ENCODE peak calls at places on chromosomes 16 and 17, in eight cellular contexts. T is prostate gland; M is cardiac fibroblast; O is CD4-positive, alpha-beta memory T cell; N is thoracic aorta; Y is lower leg skin; A is thyroid gland; V is cardiac muscle cell. C is an unnamed sample.

GRCh38 chr16:56848056-56848936 is 16.7 kb upstream of the SLC12A3 start:
- DNase-seq in Y (no peak), N (peak; percentile 15), V (peak; percentile 75), A (peak; percentile 94), O (no peak), T (no peak), M (peak; percentile 84), C (no peak)

GRCh38 chr16:89601906-89602272 is 11.6 kb upstream of the DPEP1 start:
- DNase-seq in T (no peak), V (no peak), A (no peak), N (no peak), M (no peak), O (no peak), Y (no peak), C (no peak)

GRCh38 chr17:45927247-45927646 is 32.9 kb downstream of the MAPT start:
- DNase-seq in T (no peak), Y (no peak), M (no peak), A (no peak), O (no peak), N (no peak), V (no peak), C (no peak)

GRCh38 chr16:50372611-50373344 is 4.0 kb upstream of the BRD7 start:
- DNase-seq in A (peak; percentile 33), V (no peak), O (no peak), N (peak; percentile 28), T (no peak), Y (no peak), M (peak; percentile 32), C (no peak)

GRCh38 chr16:50298075-50298460 is 31.7 kb downstream of the ADCY7 start:
- DNase-seq in M (no peak), V (no peak), O (no peak), T (no peak), A (peak; percentile 0), N (no peak), Y (no peak), C (no peak)

GRCh38 chr16:10675861-10676260 is 18.9 kb downstream of the TEKT5 start:
- DNase-seq in A (no peak), Y (no peak), N (no peak), V (no peak), O (no peak), T (no peak), M (no peak), C (no peak)

GRCh38 chr17:13409455-13409854 is 192.3 kb downstream of the HS3ST3A1 start:
- DNase-seq in O (no peak), M (no peak), V (no peak), A (no peak), T (no peak), Y (no peak), N (no peak), C (no peak)

GRCh38 chr17:35896011-35896587 is 15.9 kb upstream of the CCL5 start:
- DNase-seq in O (peak; percentile 73), V (peak; percentile 87), A (no peak), N (no peak), M (peak; percentile 21), T (no peak), Y (no peak), C (no peak)

GRCh38 chr17:39845052-39845976 is 18.8 kb downstream of the IKZF3 start:
- DNase-seq in O (no peak), T (no peak), N (no peak), M (no peak), V (no peak), Y (no peak), A (peak; percentile 51), C (no peak)

GRCh38 chr16:11367483-11367906 is 22.2 kb downstream of the RMI2 start:
- DNase-seq in Y (no peak), A (no peak), O (no peak), N (no peak), M (peak; percentile 25), T (no peak), V (no peak), C (no peak)

GRCh38 chr16:67432491-67432890 is 1.6 kb downstream of the HSD11B2 start:
- DNase-seq in N (no peak), V (no peak), O (no peak), Y (no peak), A (no peak), T (no peak), M (no peak), C (no peak)

GRCh38 chr17:9875441-9875840 is 29.6 kb downstream of the RCVRN start:
- DNase-seq in T (no peak), O (no peak), V (peak; percentile 83), Y (no peak), N (no peak), M (no peak), A (no peak), C (peak; percentile 87)

GRCh38 chr17:9843152-9844010 is 17.7 kb downstream of the GLP2R start:
- DNase-seq in N (no peak), A (no peak), M (no peak), Y (no peak), V (no peak), O (no peak), T (no peak), C (no peak)

GRCh38 chr17:82767041-82767754 is 15.3 kb downstream of the TBCD start:
- DNase-seq in T (peak; percentile 45), V (peak; percentile 60), A (no peak), Y (no peak), M (peak; percentile 60), O (no peak), N (no peak), C (no peak)

GRCh38 chr16:89402962-89403361 is 87.4 kb downstream of the ANKRD11 start:
- DNase-seq in V (no peak), A (no peak), M (no peak), O (peak; percentile 54), N (no peak), T (no peak), Y (no peak), C (no peak)

GRCh38 chr16:17223576-17223975 is 247.2 kb downstream of the XYLT1 start:
- DNase-seq in A (no peak), O (no peak), Y (no peak), T (no peak), N (no peak), V (no peak), M (no peak), C (no peak)

GRCh38 chr16:81066700-81067099 is 10.3 kb downstream of the C16orf46 start:
- DNase-seq in T (no peak), V (no peak), Y (no peak), N (no peak), A (no peak), O (no peak), M (no peak), C (no peak)

GRCh38 chr17:49997256-49997735 is 2.3 kb upstream of the DLX3 start:
- DNase-seq in N (no peak), T (no peak), O (no peak), V (no peak), Y (no peak), A (no peak), M (no peak), C (no peak)
- H3K4me3 ChIP-seq in N (peak overlapping the region; percentile 53), T (no peak overlapping the region), O (no peak overlapping the region), V (no peak overlapping the region), Y (no peak overlapping the region), A (peak overlapping the region; percentile 37), M (peak overlapping the region; percentile 3), C (peak overlapping the region; percentile 68)

DNA sequence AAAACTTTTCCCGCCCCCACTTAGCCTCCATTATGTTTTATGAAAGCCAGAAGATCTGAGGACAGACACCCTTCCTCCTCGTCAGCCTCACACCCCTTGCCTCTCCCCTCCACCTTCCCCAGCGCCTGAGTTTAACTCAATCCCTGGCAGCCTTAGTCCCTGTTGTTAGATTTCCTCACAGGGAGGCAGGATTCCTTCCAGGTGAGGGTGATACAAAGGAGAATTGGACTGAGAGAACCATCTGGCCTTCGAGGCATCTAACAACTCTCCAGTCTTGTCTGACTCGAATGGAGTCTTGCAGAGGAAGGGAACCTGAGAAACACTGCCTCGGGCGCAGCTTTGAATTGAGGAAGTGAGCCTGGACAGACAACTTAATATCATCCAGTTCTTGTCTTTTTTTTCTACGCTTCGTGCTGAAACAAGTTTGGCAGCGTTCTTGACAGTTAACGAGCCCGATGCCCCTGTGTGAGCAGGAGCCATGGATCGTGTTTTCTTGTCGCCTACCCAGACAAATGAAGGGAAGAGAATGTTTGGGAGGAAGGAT is 1.3 kb upstream of the ZNF768 start:
- DNase-seq in V (no peak), O (no peak), A (peak; percentile 33), M (no peak), Y (peak; percentile 71), T (peak; percentile 75), N (no peak), C (peak; percentile 98)
- H3K4me3 ChIP-seq in V (no peak overlapping the region), O (no peak overlapping the region), A (no peak overlapping the region), M (no peak overlapping the region), Y (no peak overlapping the region), T (peak overlapping the region; percentile 77), N (peak overlapping the region; percentile 98), C (peak overlapping the region; percentile 97)

DNA sequence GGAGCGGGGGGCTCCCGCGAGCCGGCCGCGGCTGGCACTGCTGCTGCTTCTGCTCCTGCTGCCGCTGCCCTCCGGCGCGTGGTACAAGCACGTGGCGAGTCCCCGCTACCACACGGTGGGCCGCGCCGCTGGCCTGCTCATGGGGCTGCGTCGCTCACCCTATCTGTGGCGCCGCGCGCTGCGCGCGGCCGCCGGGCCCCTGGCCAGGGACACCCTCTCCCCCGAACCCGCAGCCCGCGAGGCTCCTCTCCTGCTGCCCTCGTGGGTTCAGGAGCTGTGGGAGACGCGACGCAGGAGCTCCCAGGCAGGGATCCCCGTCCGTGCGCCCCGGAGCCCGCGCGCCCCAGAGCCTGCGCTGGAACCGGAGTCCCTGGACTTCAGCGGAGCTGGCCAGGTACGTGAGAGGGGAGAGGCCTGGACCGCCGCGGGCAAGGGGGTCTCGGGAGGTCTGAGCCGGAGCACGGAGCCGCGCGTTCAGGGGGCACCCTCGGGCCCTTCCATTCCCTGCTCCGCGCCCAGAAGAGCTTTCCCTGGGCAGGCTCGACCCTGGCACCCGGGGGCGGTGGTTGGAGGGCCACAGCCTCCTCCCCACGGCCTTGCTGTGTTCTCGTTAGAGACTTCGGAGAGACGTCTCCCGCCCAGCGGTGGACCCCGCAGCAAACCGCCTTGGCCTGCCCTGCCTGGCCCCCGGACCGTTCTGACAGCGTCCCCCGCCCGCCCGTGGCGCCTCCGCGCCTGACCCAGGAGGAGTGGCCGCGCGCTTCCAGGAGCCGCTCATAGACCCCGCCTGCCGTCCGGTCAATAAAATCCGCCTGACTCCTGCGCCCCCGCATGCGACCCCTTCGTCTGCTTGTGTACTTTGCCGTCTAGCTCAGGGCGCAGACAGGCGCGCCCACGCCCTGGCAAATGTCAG is 590 bp downstream of the NPW start:
- DNase-seq in Y (no peak), V (no peak), N (no peak), O (no peak), A (no peak), T (no peak), M (peak; percentile 9), C (no peak)
- H3K4me3 ChIP-seq in Y (no peak overlapping the region), V (peak overlapping the region; percentile 7), N (no peak overlapping the region), O (no peak overlapping the region), A (no peak overlapping the region), T (no peak overlapping the region), M (no peak overlapping the region), C (no peak overlapping the region)

DNA sequence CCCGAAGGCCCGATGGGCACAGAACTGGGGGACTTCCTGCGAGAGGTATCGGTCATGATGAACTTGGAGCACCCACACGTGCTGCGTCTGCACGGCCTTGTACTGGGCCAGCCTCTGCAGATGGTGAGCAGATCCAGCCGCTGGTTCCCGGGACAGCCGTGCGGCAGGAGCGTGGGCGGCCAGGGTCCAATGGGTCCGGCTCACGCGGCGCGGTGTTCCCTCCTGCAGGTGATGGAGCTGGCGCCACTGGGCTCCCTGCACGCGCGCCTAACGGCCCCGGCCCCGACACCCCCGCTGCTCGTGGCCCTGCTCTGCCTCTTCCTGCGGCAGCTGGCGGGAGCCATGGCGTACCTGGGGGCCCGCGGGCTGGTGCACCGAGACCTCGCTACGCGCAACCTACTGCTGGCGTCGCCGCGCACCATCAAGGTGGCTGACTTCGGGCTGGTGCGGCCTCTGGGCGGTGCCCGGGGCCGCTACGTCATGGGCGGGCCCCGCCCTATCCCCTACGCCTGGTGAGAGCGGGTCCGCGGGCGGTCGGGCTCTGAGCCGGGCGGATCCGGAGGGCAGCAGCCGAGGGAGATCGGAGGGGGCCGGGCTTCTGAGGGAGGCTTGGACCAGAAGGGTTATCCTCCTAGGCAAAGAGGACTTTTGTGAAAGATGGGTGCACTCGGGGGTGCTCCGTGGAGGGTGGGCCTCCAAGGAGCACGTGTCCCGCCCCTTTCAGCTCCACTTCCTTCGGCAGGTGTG is 3.0 kb downstream of the TNK1 start:
- DNase-seq in V (peak; percentile 38), O (peak; percentile 82), Y (no peak), N (no peak), T (no peak), A (peak; percentile 42), M (no peak), C (no peak)
- H3K4me3 ChIP-seq in V (peak overlapping the region; percentile 15), O (peak overlapping the region; percentile 42), Y (no peak overlapping the region), N (peak overlapping the region; percentile 73), T (peak overlapping the region; percentile 10), A (peak overlapping the region; percentile 13), M (peak overlapping the region; percentile 36), C (no peak overlapping the region)